ENCODE peak calls at places on chromosomes 2 and 18, in ten cellular contexts. P is IMR-90; U is OCI-LY7; G is tibial artery; K is spleen; T is cardiac muscle cell; J is CD8-positive, alpha-beta T cell; V is K562; D is MM.1S; E is upper lobe of right lung. O is an unnamed sample. For H3K4me1, the result is how much of the 10 kb centered on the place peaks cover.

GRCh38 chr2:15826273-15826717 is 114.1 kb upstream of the MYCN start:
- DNase-seq in D (no peak), V (no peak), P (no peak), U (no peak), K (no peak), E (no peak), T (no peak), J (no peak), G (no peak), O (no peak)

GRCh38 chr2:230932556-230933511 is 7.8 kb upstream of the GPR55 start:
- DNase-seq in G (peak), J (peak), P (peak), T (peak), V (no peak), E (no peak), D (no peak), K (peak), U (no peak), O (peak)

GRCh38 chr2:119536707-119537106 is 7.5 kb upstream of the CFAP221 start:
- DNase-seq in K (no peak), T (no peak), U (no peak), E (no peak), D (peak), J (no peak), G (no peak), P (no peak), V (no peak), O (no peak)

GRCh38 chr2:241706539-241706938 is 4.7 kb downstream of the ING5 start:
- DNase-seq in P (no peak), T (no peak), D (no peak), U (peak), K (no peak), E (no peak), J (no peak), G (no peak), V (no peak), O (no peak)

GRCh38 chr2:204669386-204669785 is 124.1 kb downstream of the PARD3B start:
- DNase-seq in G (no peak), V (no peak), U (no peak), D (no peak), T (no peak), P (no peak), E (no peak), K (no peak), J (no peak), O (no peak)

GRCh38 chr2:5696741-5697521 is 4.7 kb downstream of the SOX11 start:
- DNase-seq in V (no peak), D (peak), T (peak), P (peak), E (no peak), U (peak), J (no peak), K (no peak), G (no peak), O (no peak)

GRCh38 chr18:57802166-57802868 is 798 bp downstream of the ATP8B1 start:
- DNase-seq in J (no peak), K (peak), U (no peak), V (no peak), G (no peak), P (no peak), E (no peak), T (no peak), D (no peak), O (no peak)

GRCh38 chr18:76573325-76574025 is 78.4 kb upstream of the ZNF516 start:
- DNase-seq in P (peak), K (no peak), E (no peak), V (no peak), U (no peak), J (no peak), T (peak), G (no peak), D (no peak), O (no peak)

GRCh38 chr2:148674063-148675020 is 29.8 kb downstream of the EPC2 start:
- DNase-seq in G (no peak), J (no peak), K (no peak), D (peak), T (no peak), E (no peak), V (peak), P (peak), U (peak), O (no peak)

GRCh38 chr2:130756041-130756720 is 841 bp downstream of the AMER3 start:
- DNase-seq in U (no peak), G (no peak), D (peak), E (no peak), J (no peak), P (no peak), K (peak), T (peak), V (peak), O (no peak)

GRCh38 chr2:111202266-111203040 is 81.7 kb downstream of the BCL2L11 start:
- DNase-seq in D (no peak), E (no peak), P (peak), V (no peak), K (no peak), T (peak), U (no peak), J (no peak), G (no peak), O (no peak)

GRCh38 chr2:30096451-30096850 is 50.4 kb upstream of the YPEL5 start:
- DNase-seq in T (no peak), U (no peak), V (no peak), E (no peak), P (no peak), J (no peak), K (no peak), D (no peak), G (no peak), O (no peak)

GRCh38 chr18:32735781-32736180 is 37.0 kb downstream of the KLHL14 start:
- DNase-seq in T (peak), G (no peak), U (no peak), E (no peak), K (no peak), J (no peak), D (no peak), V (no peak), P (peak), O (no peak)

GRCh38 chr2:55420244-55420713 is 623 bp upstream of the CCDC88A start:
- DNase-seq in E (no peak), D (no peak), G (no peak), U (no peak), K (no peak), P (no peak), J (no peak), T (no peak), V (no peak), O (no peak)

GRCh38 chr2:145273840-145274239 is 753.9 kb upstream of the ZEB2 start:
- DNase-seq in G (no peak), T (no peak), V (no peak), E (no peak), J (no peak), K (no peak), P (no peak), D (no peak), U (no peak), O (no peak)

GRCh38 chr18:416928-417327 is 83.6 kb downstream of the COLEC12 start:
- DNase-seq in J (no peak), V (no peak), T (peak), E (no peak), P (no peak), K (no peak), U (no peak), G (no peak), D (no peak), O (no peak)

GRCh38 chr2:174535757-174536703 is 49.2 kb upstream of the GPR155 start:
- DNase-seq in E (no peak), P (no peak), J (no peak), K (no peak), T (no peak), U (peak), G (no peak), V (no peak), D (peak), O (no peak)

GRCh38 chr2:58215429-58215828 is 25.7 kb downstream of the FANCL start:
- DNase-seq in P (peak), J (no peak), U (no peak), D (no peak), T (peak), G (no peak), K (no peak), E (no peak), V (no peak), O (no peak)

GRCh38 chr2:72579595-72580180 is 246.1 kb downstream of the EXOC6B start:
- DNase-seq in D (peak), P (peak), T (peak), J (no peak), E (no peak), V (peak), U (peak), G (no peak), K (no peak), O (no peak)

GRCh38 chr2:66569321-66569851 is 134.5 kb downstream of the MEIS1 start:
- DNase-seq in U (peak), K (no peak), T (peak), D (no peak), J (no peak), P (peak), E (no peak), G (no peak), V (peak), O (no peak)

GRCh38 chr2:232369126-232369955 is 9.2 kb upstream of the ALPP start:
- DNase-seq in U (no peak), J (no peak), V (no peak), G (no peak), P (no peak), K (no peak), E (peak), T (no peak), D (no peak), O (no peak)

GRCh38 chr2:215002500-215002899 is 135.9 kb downstream of the ABCA12 start:
- DNase-seq in V (peak), P (peak), G (no peak), D (peak), T (peak), K (no peak), E (no peak), U (peak), J (no peak), O (no peak)

GRCh38 chr2:236828002-236828401 is 257.7 kb upstream of the COPS8 start:
- DNase-seq in G (no peak), V (no peak), P (no peak), D (no peak), E (no peak), T (no peak), U (no peak), K (no peak), J (no peak), O (no peak)

GRCh38 chr2:144431384-144431783 is 88.5 kb downstream of the ZEB2 start:
- DNase-seq in G (no peak), U (peak), V (no peak), D (peak), T (no peak), J (no peak), E (no peak), K (no peak), P (no peak), O (no peak)

GRCh38 chr2:238160206-238161129 is 1.7 kb downstream of the ERFE start:
- DNase-seq in D (no peak), E (peak), V (peak), T (peak), K (peak), J (no peak), P (peak), U (peak), G (peak), O (peak)

GRCh38 chr2:23803275-23803964 is 123.5 kb downstream of the ATAD2B start:
- DNase-seq in U (no peak), E (no peak), G (no peak), J (no peak), D (no peak), P (peak), V (no peak), K (no peak), T (peak), O (no peak)

GRCh38 chr2:144460981-144461766 is 58.7 kb downstream of the ZEB2 start:
- DNase-seq in J (no peak), G (peak), K (no peak), E (no peak), T (peak), D (no peak), U (no peak), P (peak), V (peak), O (peak)

GRCh38 chr2:58429285-58429874 is 188.3 kb upstream of the FANCL start:
- DNase-seq in P (no peak), G (no peak), U (no peak), K (no peak), D (no peak), V (no peak), T (no peak), E (no peak), J (no peak), O (no peak)

GRCh38 chr2:59282374-59283057 is 1041.4 kb upstream of the FANCL start:
- DNase-seq in P (no peak), K (no peak), T (no peak), E (no peak), J (no peak), U (no peak), D (no peak), G (no peak), V (no peak), O (no peak)

GRCh38 chr2:42929577-42929984 is 137.2 kb upstream of the HAAO start:
- DNase-seq in G (no peak), E (peak), D (no peak), P (no peak), J (no peak), T (no peak), U (no peak), V (no peak), K (no peak), O (no peak)

GRCh38 chr2:2660789-2661355 is 329.8 kb upstream of the MYT1L start:
- DNase-seq in V (no peak), J (no peak), D (no peak), P (peak), E (no peak), T (no peak), G (no peak), K (no peak), U (no peak), O (no peak)

GRCh38 chr2:37623971-37624897 is 47.2 kb downstream of the CDC42EP3 start:
- DNase-seq in V (no peak), D (no peak), U (no peak), T (peak), G (no peak), K (no peak), J (no peak), E (no peak), P (peak), O (no peak)

DNA sequence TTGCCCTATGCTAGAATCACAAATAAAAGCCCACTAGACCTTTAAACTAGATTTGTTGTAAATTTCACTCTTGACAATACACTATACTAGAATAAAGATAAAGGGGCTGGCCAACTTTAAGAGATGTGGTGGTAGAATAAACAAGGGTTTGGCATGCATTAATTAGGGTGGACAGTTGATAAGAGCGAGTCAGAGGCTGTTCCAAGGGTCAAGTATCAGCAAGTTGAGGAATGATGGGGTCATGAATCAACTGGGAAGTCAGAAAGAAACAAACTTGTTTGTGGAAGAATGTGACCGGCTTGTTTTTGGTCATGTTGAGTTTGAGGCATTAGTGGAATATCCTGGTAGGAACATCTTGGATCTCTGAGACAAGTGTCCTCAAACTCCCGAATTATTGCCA is 398.3 kb upstream of the TNP1 start:
- DNase-seq in G (no peak), J (no peak), K (no peak), T (no peak), D (no peak), V (no peak), U (no peak), P (no peak), E (no peak), O (no peak)
- H3K4me1 ChIP-seq in G (under half), J (under half), K (under half), T (under half), D (under half), V (under half), U (under half), P (under half), E (under half), O (under half)

DNA sequence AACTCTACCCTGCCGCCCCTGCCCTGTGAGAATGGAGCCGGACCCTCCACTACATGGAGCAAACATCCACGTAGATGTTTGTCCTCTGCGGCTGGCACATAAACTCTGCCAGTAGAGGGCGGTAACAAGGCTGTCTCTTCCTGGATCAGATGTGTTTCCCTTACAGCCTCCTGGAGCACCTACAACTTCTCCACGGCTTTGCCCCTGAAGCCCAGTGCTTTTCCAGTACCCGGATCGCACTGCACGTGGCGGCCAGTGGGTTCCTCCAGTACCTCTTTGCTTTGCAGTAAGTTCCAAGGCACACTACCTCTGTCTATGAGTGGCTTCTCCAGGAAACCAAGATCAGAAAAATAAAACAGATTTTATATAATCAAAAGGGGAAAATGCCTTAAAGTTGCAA is 651.3 kb downstream of the DCDC2C start:
- DNase-seq in P (no peak), T (no peak), J (no peak), V (peak), E (peak), G (no peak), K (no peak), U (peak), D (no peak), O (no peak)
- TF ChIP-seq CTCF in P (no peak), T (peak), J (no peak), V (no peak), E (peak), G (no peak), K (no peak), U (peak), D (peak), O (peak)

DNA sequence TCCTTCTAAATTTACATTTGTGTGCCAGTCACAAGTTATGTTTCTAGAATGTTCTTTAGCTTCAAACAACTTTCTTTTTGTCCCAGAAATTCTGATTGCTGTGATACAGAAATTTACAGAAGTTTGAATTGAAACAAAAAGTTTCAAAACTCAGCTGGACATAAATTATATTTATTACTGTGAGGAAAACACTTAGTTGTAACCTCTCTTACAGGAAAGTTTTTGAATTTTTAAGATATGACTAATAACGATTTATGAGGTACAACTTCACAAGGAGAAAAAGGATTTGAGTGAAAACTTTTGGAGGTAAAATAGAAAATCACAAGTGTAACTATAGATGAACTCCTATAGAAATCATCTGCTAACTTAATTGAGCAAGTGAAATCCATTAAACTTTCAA is 205.3 kb downstream of the TMEM247 start:
- DNase-seq in P (no peak), U (no peak), E (no peak), D (no peak), G (no peak), T (no peak), J (no peak), K (no peak), V (no peak), O (no peak)
- H3K4me1 ChIP-seq in P (under half), U (under half), E (under half), D (under half), G (under half), T (under half), J (under half), K (under half), V (under half), O (under half)

GRCh38 chr18:3447895-3448844 is 1.8 kb upstream of the TGIF1 start:
- DNase-seq in K (peak), E (peak), D (peak), T (peak), P (peak), V (peak), U (peak), J (peak), G (peak), O (peak)
- TF ChIP-seq CTCF in K (no peak), E (peak), D (no peak), T (peak), P (peak), V (peak), U (no peak), J (no peak), G (no peak), O (peak)

GRCh38 chr2:11388262-11389047 is 44.0 kb upstream of the ROCK2 start:
- DNase-seq in T (no peak), P (no peak), V (no peak), D (no peak), G (no peak), K (no peak), U (no peak), E (no peak), J (no peak), O (no peak)

GRCh38 chr2:11387831-11388230 is 43.4 kb upstream of the ROCK2 start:
- DNase-seq in V (no peak), E (no peak), J (no peak), P (no peak), K (no peak), U (no peak), T (no peak), G (no peak), D (no peak), O (no peak)

GRCh38 chr2:11387100-11387390 is 42.6 kb upstream of the ROCK2 start:
- DNase-seq in E (no peak), P (no peak), K (no peak), D (no peak), G (no peak), T (peak), U (no peak), V (no peak), J (no peak), O (no peak)

GRCh38 chr2:11389551-11390528 is 45.4 kb upstream of the ROCK2 start:
- DNase-seq in K (no peak), D (no peak), G (no peak), P (peak), T (peak), J (no peak), V (no peak), U (no peak), E (no peak), O (no peak)

GRCh38 chr2:11389048-11389413 is 44.6 kb upstream of the ROCK2 start:
- DNase-seq in J (no peak), G (no peak), K (no peak), V (no peak), E (no peak), D (no peak), P (no peak), T (no peak), U (no peak), O (no peak)
- H3K4me1 ChIP-seq in J (under half), G (half or more), K (under half), V (under half), E (under half), D (under half), P (under half), T (under half), U (under half), O (under half)

GRCh38 chr18:2451556-2451955 is 119.7 kb downstream of the METTL4 start:
- DNase-seq in T (no peak), E (no peak), D (no peak), U (no peak), P (no peak), V (no peak), K (no peak), G (no peak), J (no peak), O (no peak)
- TF ChIP-seq CTCF in T (no peak), E (no peak), D (no peak), U (no peak), P (no peak), V (no peak), K (no peak), G (no peak), J (no peak), O (no peak)

DNA sequence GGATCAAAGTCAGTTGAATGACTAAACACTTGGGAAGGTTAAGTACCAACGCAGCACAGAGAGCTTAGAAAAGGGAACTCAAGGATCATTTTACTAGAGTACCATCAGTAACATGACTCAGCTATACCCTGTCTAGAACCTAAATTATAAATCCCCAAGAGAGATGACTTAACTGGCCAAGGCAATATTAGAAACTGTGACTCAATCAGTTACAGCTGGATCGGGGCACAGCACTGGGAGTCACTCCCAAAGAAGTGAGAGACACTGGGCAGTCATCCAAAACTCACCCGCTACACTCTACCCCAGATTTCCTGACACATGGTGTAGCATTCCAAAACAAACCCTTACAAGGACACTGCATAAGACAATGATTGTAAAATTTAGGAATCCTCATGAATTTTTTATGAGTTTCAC is 17.7 kb downstream of the IWS1 start:
- DNase-seq in T (peak), G (peak), P (peak), J (no peak), V (peak), K (no peak), U (no peak), E (no peak), D (no peak), O (peak)
- H3K4me1 ChIP-seq in T (under half), G (under half), P (under half), J (under half), V (under half), K (under half), U (under half), E (under half), D (under half), O (half or more)

O was measured in left ventricle myocardium inferior.